ENCODE peak calls at places on chromosomes 2 and 18, in ten cellular contexts. H, A, I, K, Y, D, E, O, L and Q are unnamed samples.

GRCh38 chr18:32349728-32350395 is 120.8 kb downstream of the GAREM1 start:
- DNase-seq in K (peak), A (peak), D (peak), H (peak), O (peak), E (peak), Y (no peak), L (no peak), I (peak), Q (peak)

GRCh38 chr2:236195726-236196125 is 27.5 kb upstream of the GBX2 start:
- DNase-seq in D (no peak), I (peak), E (no peak), H (no peak), O (no peak), A (no peak), K (no peak), Y (no peak), L (no peak), Q (no peak)

GRCh38 chr2:205837663-205838062 is 155.4 kb downstream of the NRP2 start:
- DNase-seq in E (no peak), Y (no peak), A (no peak), L (no peak), K (no peak), O (no peak), D (no peak), I (no peak), H (no peak), Q (no peak)

GRCh38 chr2:199136681-199137080 is 321.1 kb downstream of the SATB2 start:
- DNase-seq in I (no peak), E (no peak), D (no peak), H (peak), K (no peak), L (no peak), Y (no peak), O (peak), A (no peak), Q (peak)

GRCh38 chr2:189557373-189557772 is 23.2 kb downstream of the SLC40A1 start:
- DNase-seq in D (no peak), Y (no peak), K (no peak), E (no peak), L (no peak), I (no peak), H (no peak), O (no peak), A (no peak), Q (no peak)

GRCh38 chr18:58800582-58800981 is 64.1 kb upstream of the ZNF532 start:
- DNase-seq in K (no peak), O (no peak), E (no peak), D (no peak), H (no peak), L (no peak), I (no peak), A (no peak), Y (no peak), Q (no peak)

GRCh38 chr18:13496691-13497281 is 229.6 kb downstream of the FAM210A start:
- DNase-seq in L (no peak), A (no peak), O (no peak), K (no peak), I (no peak), E (no peak), D (no peak), Y (no peak), H (no peak), Q (no peak)

GRCh38 chr2:88184762-88185161 is 14.6 kb downstream of the THNSL2 start:
- DNase-seq in O (no peak), Y (no peak), E (no peak), D (no peak), K (no peak), L (no peak), H (peak), I (no peak), A (no peak), Q (no peak)

GRCh38 chr18:31685097-31686082 is 1.0 kb upstream of the B4GALT6 start:
- DNase-seq in H (peak), Y (peak), E (peak), K (peak), L (peak), A (peak), I (no peak), O (peak), D (peak), Q (peak)

GRCh38 chr2:172328103-172328835 is 99.1 kb upstream of the ITGA6 start:
- DNase-seq in L (no peak), I (no peak), A (no peak), Y (no peak), D (no peak), E (no peak), K (no peak), O (no peak), H (peak), Q (no peak)

GRCh38 chr2:9174771-9175441 is 31.7 kb upstream of the ASAP2 start:
- DNase-seq in K (no peak), I (no peak), A (no peak), L (no peak), E (no peak), O (peak), Y (no peak), H (peak), D (no peak), Q (peak)

GRCh38 chr2:29080886-29081743 is 6.8 kb upstream of the PCARE start:
- DNase-seq in Y (no peak), K (no peak), D (no peak), A (no peak), L (no peak), I (no peak), O (no peak), E (peak), H (no peak), Q (no peak)

GRCh38 chr2:39620067-39620466 is 45.6 kb upstream of the TMEM178A start:
- DNase-seq in K (peak), H (peak), I (peak), D (no peak), Y (no peak), O (peak), A (peak), L (no peak), E (peak), Q (peak)

GRCh38 chr2:159710601-159711180 is 1.6 kb upstream of the MARCHF7 start:
- DNase-seq in L (no peak), E (no peak), Y (no peak), I (no peak), K (no peak), H (peak), O (no peak), A (no peak), D (no peak), Q (no peak)

GRCh38 chr2:207054521-207054920 is 111.2 kb downstream of the KLF7 start:
- DNase-seq in H (peak), D (no peak), L (no peak), I (no peak), Y (no peak), E (no peak), O (no peak), A (no peak), K (no peak), Q (no peak)

GRCh38 chr2:75311993-75312392 is 112.7 kb upstream of the TACR1 start:
- DNase-seq in O (no peak), K (no peak), D (no peak), I (no peak), H (no peak), E (no peak), A (no peak), L (no peak), Y (no peak), Q (no peak)

GRCh38 chr2:239319261-239319661 is 81.6 kb downstream of the HDAC4 start:
- DNase-seq in K (peak), H (peak), D (no peak), O (no peak), E (peak), I (peak), L (no peak), Y (no peak), A (no peak), Q (peak)

GRCh38 chr2:233449071-233449901 is 95.0 kb downstream of the DGKD start:
- DNase-seq in H (peak), O (no peak), K (no peak), I (no peak), D (no peak), Y (no peak), E (peak), A (peak), L (no peak), Q (no peak)

GRCh38 chr2:219598308-219599078 is 836 bp downstream of the STK11IP start:
- DNase-seq in E (no peak), O (no peak), D (no peak), K (no peak), Y (no peak), I (no peak), H (peak), L (no peak), A (no peak), Q (no peak)

GRCh38 chr2:20091305-20091991 is 40.0 kb upstream of the LAPTM4A start:
- DNase-seq in O (peak), H (peak), A (no peak), K (peak), Y (no peak), L (no peak), E (no peak), D (no peak), I (no peak), Q (no peak)

GRCh38 chr2:240302041-240302440 is 133.4 kb upstream of the GPC1 start:
- DNase-seq in K (no peak), Y (no peak), A (no peak), L (no peak), D (no peak), I (no peak), E (peak), O (no peak), H (no peak), Q (no peak)

GRCh38 chr2:12412898-12413305 is 303.8 kb upstream of the TRIB2 start:
- DNase-seq in L (no peak), H (peak), K (no peak), O (no peak), I (no peak), E (peak), D (no peak), Y (no peak), A (no peak), Q (no peak)